ENCODE peak calls at places on chromosome 21, in four cellular contexts. M, E, P and L are unnamed samples.

GRCh38 chr21:30227128-30227527 is 11.2 kb upstream of the CLDN8 start:
- DNase-seq in M (no peak), E (no peak), P (no peak), L (no peak)

GRCh38 chr21:37682908-37683307 is 233.3 kb downstream of the KCNJ6 start:
- DNase-seq in M (no peak), E (no peak), P (no peak), L (no peak)

GRCh38 chr21:37183749-37184148 is 83.4 kb downstream of the VPS26C start:
- DNase-seq in M (no peak), E (no peak), P (no peak), L (no peak)

GRCh38 chr21:42852925-42853570 is 26.3 kb downstream of the WDR4 start:
- DNase-seq in M (no peak), E (no peak), P (no peak), L (no peak)

GRCh38 chr21:34748862-34749261 is 80.1 kb downstream of the CLIC6 start:
- DNase-seq in M (no peak), E (no peak), P (no peak), L (no peak)

GRCh38 chr21:34890724-34891609 is 158.1 kb downstream of the RUNX1 start:
- DNase-seq in M (peak; percentile 61), E (no peak), P (peak; percentile 42), L (peak; percentile 56)

GRCh38 chr21:33558777-33559421 is 16.1 kb downstream of the SON start:
- DNase-seq in M (no peak), E (no peak), P (no peak), L (no peak)

GRCh38 chr21:36698160-36699025 is 522 bp upstream of the SIM2 start:
- DNase-seq in M (no peak), E (no peak), P (peak; percentile 65), L (no peak)

GRCh38 chr21:37357691-37358090 is 8.9 kb upstream of the DYRK1A start:
- DNase-seq in M (no peak), E (no peak), P (no peak), L (no peak)

GRCh38 chr21:36015096-36015495 is 45.2 kb downstream of the SETD4 start:
- DNase-seq in M (no peak), E (no peak), P (no peak), L (no peak)

GRCh38 chr21:21067375-21067774 is 69.2 kb downstream of the NCAM2 start:
- DNase-seq in M (no peak), E (no peak), P (no peak), L (no peak)

GRCh38 chr21:30714436-30714835 is 4.1 kb downstream of the KRTAP21-3 start:
- DNase-seq in M (no peak), E (no peak), P (no peak), L (no peak)

GRCh38 chr21:20662523-20662922 is 335.7 kb upstream of the NCAM2 start:
- DNase-seq in M (no peak), E (no peak), P (peak; percentile 5), L (no peak)

GRCh38 chr21:39033878-39034589 is 149.2 kb downstream of the PSMG1 start:
- DNase-seq in M (no peak), E (no peak), P (no peak), L (peak; percentile 49)

GRCh38 chr21:42476493-42477342 is 19.3 kb downstream of the RSPH1 start:
- DNase-seq in M (no peak), E (no peak), P (no peak), L (no peak)

GRCh38 chr21:33901421-33902288 is 13.9 kb downstream of the ATP5PO start:
- DNase-seq in M (peak; percentile 70), E (no peak), P (peak; percentile 41), L (peak; percentile 84)

GRCh38 chr21:29092102-29092959 is 18.9 kb upstream of the CCT8 start:
- DNase-seq in M (peak; percentile 70), E (no peak), P (no peak), L (peak; percentile 56)

GRCh38 chr21:36203603-36203889 is 46.9 kb downstream of the DOP1B start:
- DNase-seq in M (peak; percentile 91), E (no peak), P (no peak), L (no peak)

GRCh38 chr21:32921632-32922230 is 104.0 kb upstream of the OLIG2 start:
- DNase-seq in M (no peak), E (no peak), P (peak; percentile 24), L (no peak)

GRCh38 chr21:42237577-42237976 is 18.6 kb downstream of the ABCG1 start:
- DNase-seq in M (no peak), E (no peak), P (no peak), L (no peak)

GRCh38 chr21:35488941-35489340 is 439.8 kb upstream of the RUNX1 start:
- DNase-seq in M (peak; percentile 85), E (no peak), P (no peak), L (no peak)

GRCh38 chr21:39788383-39788782 is 43.4 kb downstream of the IGSF5 start:
- DNase-seq in M (peak; percentile 94), E (no peak), P (peak; percentile 83), L (peak; percentile 87)

GRCh38 chr21:37896788-37897187 is 19.5 kb downstream of the KCNJ6 start:
- DNase-seq in M (no peak), E (no peak), P (no peak), L (no peak)

GRCh38 chr21:14376854-14377253 is 6.1 kb downstream of the HSPA13 start:
- DNase-seq in M (no peak), E (no peak), P (no peak), L (no peak)

GRCh38 chr21:43277481-43278351 is 108.9 kb downstream of the CRYAA start:
- DNase-seq in M (no peak), E (no peak), P (no peak), L (peak; percentile 80)

GRCh38 chr21:31128234-31128633 is 90.0 kb upstream of the KRTAP19-8 start:
- DNase-seq in M (peak; percentile 28), E (no peak), P (no peak), L (no peak)

GRCh38 chr21:26060335-26061115 is 110.0 kb downstream of the APP start:
- DNase-seq in M (no peak), E (no peak), P (no peak), L (no peak)

GRCh38 chr21:38596264-38597042 is 98.2 kb upstream of the ERG start:
- DNase-seq in M (peak; percentile 31), E (no peak), P (no peak), L (no peak)

GRCh38 chr21:27564684-27565280 is 597.9 kb upstream of the ADAMTS5 start:
- DNase-seq in M (peak; percentile 40), E (no peak), P (peak; percentile 23), L (peak; percentile 71)

GRCh38 chr21:15430023-15430422 is 299.8 kb upstream of the USP25 start:
- DNase-seq in M (peak; percentile 23), E (no peak), P (no peak), L (peak; percentile 23)

GRCh38 chr21:34817821-34818662 is 149.2 kb downstream of the CLIC6 start:
- DNase-seq in M (no peak), E (no peak), P (no peak), L (no peak)

GRCh38 chr21:37863842-37864241 is 52.4 kb downstream of the KCNJ6 start:
- DNase-seq in M (peak; percentile 88), E (no peak), P (no peak), L (no peak)

GRCh38 chr21:29114765-29115164 is 15.7 kb upstream of the MAP3K7CL start:
- DNase-seq in M (peak; percentile 92), E (no peak), P (no peak), L (no peak)

GRCh38 chr21:42433946-42434551 is 30.3 kb downstream of the UBASH3A start:
- DNase-seq in M (no peak), E (no peak), P (no peak), L (no peak)

GRCh38 chr21:38980416-38981319 is 174.9 kb downstream of the ETS2 start:
- DNase-seq in M (no peak), E (no peak), P (no peak), L (no peak)

GRCh38 chr21:35448876-35449599 is 399.9 kb upstream of the RUNX1 start:
- DNase-seq in M (no peak), E (no peak), P (no peak), L (no peak)

GRCh38 chr21:45322960-45323461 is 35.3 kb upstream of the POFUT2 start:
- DNase-seq in M (no peak), E (no peak), P (no peak), L (no peak)

GRCh38 chr21:45325206-45326168 is 37.8 kb upstream of the POFUT2 start:
- DNase-seq in M (no peak), E (no peak), P (no peak), L (no peak)

GRCh38 chr21:45323487-45324380 is 36.0 kb upstream of the POFUT2 start:
- DNase-seq in M (no peak), E (no peak), P (no peak), L (peak; percentile 78)

GRCh38 chr21:45326169-45326833 is 38.6 kb upstream of the POFUT2 start:
- DNase-seq in M (no peak), E (no peak), P (no peak), L (peak; percentile 68)

DNA sequence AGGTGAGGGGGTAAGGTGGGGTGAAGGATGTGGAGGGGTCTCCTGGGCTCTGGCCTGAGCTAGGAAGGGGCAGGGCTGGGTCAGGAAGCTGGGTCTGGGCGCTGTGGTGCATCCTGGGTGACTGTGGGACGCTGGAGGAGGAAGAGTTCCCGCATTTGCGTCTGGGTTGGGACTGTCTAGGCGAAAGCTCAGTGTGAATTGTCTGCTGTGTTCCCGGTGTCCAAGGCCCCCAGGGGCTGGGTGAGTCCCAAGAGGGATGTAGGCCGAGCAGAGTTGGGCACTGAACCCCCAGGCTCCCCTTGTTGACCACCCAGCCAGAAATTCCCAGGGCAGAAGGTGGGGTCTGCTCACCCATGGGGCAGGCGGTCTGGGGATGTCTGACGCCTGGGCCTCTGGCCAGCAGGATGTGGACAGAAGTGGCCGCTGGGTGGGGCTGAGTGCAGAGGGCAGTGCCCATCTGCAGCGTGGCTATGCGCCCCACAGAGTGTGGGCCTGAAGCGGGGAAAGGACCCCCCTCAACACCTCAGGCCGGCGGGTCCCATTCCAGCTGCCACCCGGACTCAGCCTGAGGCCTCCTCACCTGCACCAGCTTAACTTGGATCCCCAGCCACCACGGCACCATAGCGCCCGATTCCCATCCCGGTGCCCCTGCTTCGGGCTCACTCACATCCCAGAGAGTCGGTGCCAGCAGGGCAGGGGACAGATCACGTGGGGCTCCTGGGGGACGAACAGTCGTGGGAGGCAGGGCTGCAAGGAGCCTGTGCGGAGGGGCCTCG is 36.9 kb upstream of the POFUT2 start:
- DNase-seq in M (no peak), E (no peak), P (no peak), L (no peak)
- TF ChIP-seq CTCF in M (no peak), E (no peak), P (no peak), L (no peak)

DNA sequence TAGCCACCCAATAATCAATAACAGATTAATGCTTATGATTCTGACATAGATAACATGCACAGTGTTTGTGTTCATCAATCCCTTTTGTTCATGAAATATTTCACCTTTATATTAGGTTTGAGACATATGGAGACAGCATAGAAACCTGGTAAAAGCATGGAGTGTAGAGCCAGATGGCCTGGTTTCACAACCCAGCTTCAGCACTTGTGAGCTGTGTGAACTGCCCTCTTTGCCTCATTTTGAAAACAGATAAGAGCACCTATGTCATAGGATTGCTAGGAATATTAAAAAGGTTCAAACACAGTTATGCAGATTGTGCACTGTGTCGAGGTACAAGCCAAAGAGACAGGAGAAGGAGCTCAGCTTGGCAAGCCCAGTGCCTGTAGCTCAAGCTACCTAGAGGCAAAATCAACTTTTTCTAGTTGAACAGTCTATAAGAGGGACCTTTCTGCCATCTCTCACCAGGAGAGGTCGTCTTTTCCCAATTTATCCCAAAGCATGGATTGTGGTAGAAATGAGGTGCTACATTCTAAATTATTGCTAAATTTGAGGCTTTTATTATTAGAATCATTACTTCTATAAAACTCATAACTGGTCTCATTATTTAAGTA is 5.0 kb downstream of the CHODL start:
- DNase-seq in M (no peak), E (no peak), P (no peak), L (no peak)
- TF ChIP-seq CTCF in M (no peak), E (no peak), P (peak; percentile 19), L (no peak)

GRCh38 chr21:41133896-41134522 is 34.0 kb upstream of the BACE2 start:
- DNase-seq in M (peak; percentile 52), E (no peak), P (peak; percentile 19), L (peak; percentile 48)
- TF ChIP-seq CTCF in M (peak; percentile 43), E (peak; percentile 16), P (peak; percentile 54), L (peak; percentile 65)

GRCh38 chr21:44324854-44325107 is 14.4 kb downstream of the CFAP410 start:
- DNase-seq in M (no peak), E (no peak), P (no peak), L (no peak)
- TF ChIP-seq CTCF in M (no peak), E (no peak), P (no peak), L (no peak)